ENCODE peak calls at places on chromosomes 12 and 14, in eight cellular contexts. Y is endothelial cell; V is activated effector memory CD4-positive, alpha-beta T cell treated with Interleukin-2 at 50 U/mL for 16 hours; H is iPS-NIHi11; E is tibial artery; N is AG08396; M is skeletal muscle cell; X is activated CD4-positive, alpha-beta T cell treated with anti-CD3 and anti-CD28 coated beads, Interleukin-2, amount 10 ng/mL, durations not matched to agents 7 days and 5 days. J is an unnamed sample.
A peak's percentile ranks its signal among the peaks of the same experiment; 100 is the strongest.

GRCh38 chr14:23562822-23563472 is 4.6 kb downstream of the AP1G2 start:
- DNase-seq in Y (peak; percentile 75), V (no peak), H (peak; percentile 67), E (no peak), N (peak; percentile 67), M (no peak), X (peak; percentile 61), J (peak; percentile 48)

GRCh38 chr14:35331605-35332516 is 39.7 kb downstream of the PSMA6 start:
- DNase-seq in Y (no peak), V (no peak), H (peak; percentile 44), E (no peak), N (no peak), M (peak; percentile 39), X (no peak), J (peak; percentile 46)

GRCh38 chr14:50116986-50117385 is 614 bp upstream of the VCPKMT start:
- DNase-seq in Y (no peak), V (no peak), H (no peak), E (no peak), N (no peak), M (no peak), X (no peak), J (no peak)

GRCh38 chr12:27280412-27280811 is 36.3 kb downstream of the STK38L start:
- DNase-seq in Y (no peak), V (no peak), H (no peak), E (no peak), N (no peak), M (no peak), X (no peak), J (no peak)

GRCh38 chr12:82425241-82425640 is 66.9 kb downstream of the METTL25 start:
- DNase-seq in Y (no peak), V (no peak), H (no peak), E (no peak), N (peak; percentile 3), M (peak; percentile 35), X (no peak), J (peak; percentile 60)

GRCh38 chr12:76020281-76020680 is 11.3 kb downstream of the PHLDA1 start:
- DNase-seq in Y (no peak), V (peak; percentile 64), H (no peak), E (no peak), N (no peak), M (peak; percentile 53), X (peak; percentile 79), J (peak; percentile 89)

GRCh38 chr14:75440733-75441474 is 13.1 kb downstream of the JDP2 start:
- DNase-seq in Y (no peak), V (no peak), H (no peak), E (peak; percentile 88), N (peak; percentile 75), M (peak; percentile 60), X (no peak), J (peak; percentile 95)

GRCh38 chr12:11812558-11813421 is 163.3 kb downstream of the ETV6 start:
- DNase-seq in Y (peak; percentile 52), V (no peak), H (peak; percentile 47), E (no peak), N (no peak), M (no peak), X (peak; percentile 18), J (peak; percentile 52)

GRCh38 chr14:102775855-102776760 is 1.1 kb upstream of the TRAF3 start:
- DNase-seq in Y (no peak), V (no peak), H (no peak), E (no peak), N (peak; percentile 74), M (peak; percentile 44), X (no peak), J (peak; percentile 90)

GRCh38 chr12:6478406-6478805 is 7.9 kb upstream of the VAMP1 start:
- DNase-seq in Y (no peak), V (no peak), H (no peak), E (no peak), N (no peak), M (no peak), X (no peak), J (peak; percentile 73)

GRCh38 chr14:23186913-23187654 is 3.6 kb upstream of the SLC7A8 start:
- DNase-seq in Y (peak; percentile 31), V (no peak), H (peak; percentile 53), E (no peak), N (peak; percentile 62), M (peak; percentile 22), X (peak; percentile 39), J (peak; percentile 77)

GRCh38 chr12:27622436-27623185 is 73.6 kb upstream of the REP15 start:
- DNase-seq in Y (no peak), V (no peak), H (no peak), E (no peak), N (no peak), M (no peak), X (no peak), J (no peak)

GRCh38 chr14:93951798-93952540 is 24.4 kb downstream of the ASB2 start:
- DNase-seq in Y (no peak), V (no peak), H (no peak), E (no peak), N (no peak), M (no peak), X (no peak), J (peak; percentile 8)

GRCh38 chr14:92511472-92512247 is 1.9 kb upstream of the RIN3 start:
- DNase-seq in Y (no peak), V (no peak), H (peak; percentile 35), E (no peak), N (peak; percentile 89), M (peak; percentile 89), X (no peak), J (peak; percentile 94)

GRCh38 chr14:96455588-96455987 is 46.6 kb upstream of the PAPOLA start:
- DNase-seq in Y (no peak), V (no peak), H (no peak), E (no peak), N (peak; percentile 15), M (no peak), X (no peak), J (peak; percentile 45)

GRCh38 chr12:6604254-6605029 is 2.7 kb downstream of the CHD4 start:
- DNase-seq in Y (no peak), V (no peak), H (no peak), E (no peak), N (peak; percentile 34), M (no peak), X (no peak), J (peak; percentile 47)

GRCh38 chr12:123071401-123072304 is 79.2 kb downstream of the PITPNM2 start:
- DNase-seq in Y (no peak), V (no peak), H (no peak), E (no peak), N (no peak), M (no peak), X (no peak), J (no peak)

GRCh38 chr12:58877243-58877743 is 43.0 kb downstream of the LRIG3 start:
- DNase-seq in Y (no peak), V (no peak), H (no peak), E (no peak), N (peak; percentile 54), M (peak; percentile 99), X (no peak), J (peak; percentile 81)

GRCh38 chr12:58616618-58617017 is 303.7 kb downstream of the LRIG3 start:
- DNase-seq in Y (no peak), V (no peak), H (no peak), E (no peak), N (no peak), M (no peak), X (no peak), J (no peak)

GRCh38 chr12:2259368-2259767 is 206.6 kb downstream of the CACNA1C start:
- DNase-seq in Y (no peak), V (no peak), H (no peak), E (no peak), N (no peak), M (no peak), X (no peak), J (no peak)

GRCh38 chr12:41223600-41223999 is 35.5 kb downstream of the PDZRN4 start:
- DNase-seq in Y (no peak), V (no peak), H (peak; percentile 8), E (no peak), N (no peak), M (no peak), X (no peak), J (no peak)

GRCh38 chr12:94244165-94245133 is 96.1 kb downstream of the PLXNC1 start:
- DNase-seq in Y (no peak), V (peak; percentile 18), H (no peak), E (no peak), N (no peak), M (no peak), X (peak; percentile 37), J (no peak)

GRCh38 chr12:61654698-61655097 is 605.5 kb upstream of the USP15 start:
- DNase-seq in Y (no peak), V (no peak), H (no peak), E (no peak), N (no peak), M (no peak), X (no peak), J (peak; percentile 34)

GRCh38 chr14:61695695-61696527 is 598 bp downstream of the HIF1A start:
- DNase-seq in Y (peak; percentile 69), V (peak; percentile 24), H (peak; percentile 64), E (peak; percentile 83), N (peak; percentile 34), M (no peak), X (peak; percentile 51), J (peak; percentile 86)

GRCh38 chr12:121144416-121144914 is 11.8 kb downstream of the P2RX7 start:
- DNase-seq in Y (no peak), V (no peak), H (no peak), E (no peak), N (no peak), M (peak; percentile 18), X (no peak), J (peak; percentile 79)

GRCh38 chr14:91021991-91022621 is 38.3 kb downstream of the RPS6KA5 start:
- DNase-seq in Y (no peak), V (no peak), H (no peak), E (no peak), N (no peak), M (no peak), X (peak; percentile 40), J (peak; percentile 6)

GRCh38 chr12:4273651-4274395 is at the start of gene CCND2:
- DNase-seq in Y (peak; percentile 66), V (peak; percentile 61), H (peak; percentile 88), E (peak; percentile 96), N (peak; percentile 78), M (peak; percentile 87), X (peak; percentile 83), J (peak; percentile 70)

GRCh38 chr14:24145700-24146621 is at the start of gene PSME2:
- DNase-seq in Y (no peak), V (no peak), H (no peak), E (no peak), N (no peak), M (no peak), X (peak; percentile 26), J (peak; percentile 80)

GRCh38 chr12:99200711-99201384 is 446.7 kb upstream of the GARIN6 start:
- DNase-seq in Y (no peak), V (no peak), H (no peak), E (no peak), N (no peak), M (no peak), X (no peak), J (no peak)